ENCODE peak calls at places on chromosomes 4 and X, in nine cellular contexts. N is skeletal muscle cell, I is suprapubic skin, X is sigmoid colon, M is dorsolateral prefrontal cortex, B is colonic mucosa, R is fibroblast of mammary gland, V is BJ, H is BE2C. F is an unnamed sample.

GRCh38 chrX:136097871-136098805 is 49.2 kb upstream of the FHL1 start:
- DNase-seq in V (no peak), R (no peak), I (no peak), M (no peak), X (no peak), H (no peak), B (no peak), N (no peak), F (no peak)

GRCh38 chr4:101604976-101605375 is 185.6 kb upstream of the BANK1 start:
- DNase-seq in B (no peak), I (no peak), N (peak), M (no peak), R (peak), X (no peak), V (no peak), H (no peak), F (peak)

GRCh38 chr4:109816082-109816442 is 500 bp downstream of the GAR1 start:
- DNase-seq in V (no peak), B (peak), H (no peak), X (no peak), N (no peak), R (no peak), M (no peak), I (peak), F (no peak)

GRCh38 chrX:23554304-23554703 is 113.0 kb upstream of the PRDX4 start:
- DNase-seq in M (no peak), N (peak), I (no peak), B (no peak), X (no peak), V (no peak), H (peak), R (peak), F (peak)

GRCh38 chr4:85783483-85783882 is 308.5 kb downstream of the ARHGAP24 start:
- DNase-seq in M (no peak), I (no peak), H (no peak), R (peak), N (peak), B (no peak), V (peak), X (no peak), F (no peak)

GRCh38 chrX:10031743-10032142 is 64.6 kb downstream of the CLDN34 start:
- DNase-seq in X (peak), V (no peak), M (no peak), N (no peak), H (no peak), I (no peak), R (no peak), B (no peak), F (no peak)

GRCh38 chr4:92257931-92258857 is 45.6 kb upstream of the GRID2 start:
- DNase-seq in I (no peak), H (no peak), N (no peak), R (no peak), M (no peak), X (no peak), B (no peak), V (no peak), F (no peak)

GRCh38 chr4:173057442-173057841 is 111.2 kb upstream of the GALNT7 start:
- DNase-seq in N (no peak), V (no peak), H (no peak), M (no peak), B (no peak), I (no peak), R (peak), X (no peak), F (no peak)

GRCh38 chr4:70980196-70980595 is 13.3 kb upstream of the DCK start:
- DNase-seq in X (no peak), V (no peak), B (no peak), N (no peak), M (no peak), H (no peak), I (no peak), R (no peak), F (no peak)

GRCh38 chrX:77442728-77443127 is 4.5 kb upstream of the FGF16 start:
- DNase-seq in H (no peak), M (no peak), N (peak), X (no peak), B (no peak), V (peak), I (no peak), R (peak), F (peak)

GRCh38 chr4:136395212-136395722 is 1137.0 kb downstream of the PCDH18 start:
- DNase-seq in R (no peak), M (no peak), X (no peak), H (no peak), B (no peak), N (no peak), V (no peak), I (no peak), F (no peak)

GRCh38 chr4:2432991-2433530 is 14.3 kb downstream of the CFAP99 start:
- DNase-seq in H (no peak), X (no peak), I (no peak), B (no peak), R (peak), N (no peak), M (peak), V (no peak), F (no peak)

GRCh38 chr4:24226018-24226417 is 336.2 kb upstream of the PPARGC1A start:
- DNase-seq in M (no peak), B (no peak), H (no peak), X (no peak), N (no peak), V (no peak), R (peak), I (no peak), F (peak)

GRCh38 chrX:12894074-12894691 is 12.2 kb upstream of the TLR8 start:
- DNase-seq in H (peak), B (peak), V (no peak), I (no peak), M (peak), X (no peak), N (no peak), R (peak), F (no peak)

GRCh38 chr4:123597586-123597985 is 201.0 kb downstream of the SPRY1 start:
- DNase-seq in N (peak), R (no peak), B (no peak), X (no peak), I (no peak), M (no peak), V (no peak), H (no peak), F (no peak)

GRCh38 chr4:71609651-71610050 is 174.2 kb downstream of the GC start:
- DNase-seq in X (no peak), R (no peak), N (no peak), H (no peak), V (no peak), I (no peak), M (no peak), B (no peak), F (no peak)

GRCh38 chr4:41154814-41155177 is 59.5 kb downstream of the APBB2 start:
- DNase-seq in R (no peak), M (peak), I (no peak), X (no peak), B (no peak), H (no peak), V (no peak), N (no peak), F (no peak)

GRCh38 chrX:147876849-147877646 is 34.7 kb upstream of the FMR1 start:
- DNase-seq in R (no peak), M (no peak), V (no peak), I (no peak), N (no peak), B (no peak), H (no peak), X (no peak), F (no peak)

GRCh38 chr4:123621072-123621705 is 224.6 kb downstream of the SPRY1 start:
- DNase-seq in B (no peak), M (no peak), H (no peak), R (no peak), N (no peak), V (no peak), I (no peak), X (no peak), F (no peak)

DNA sequence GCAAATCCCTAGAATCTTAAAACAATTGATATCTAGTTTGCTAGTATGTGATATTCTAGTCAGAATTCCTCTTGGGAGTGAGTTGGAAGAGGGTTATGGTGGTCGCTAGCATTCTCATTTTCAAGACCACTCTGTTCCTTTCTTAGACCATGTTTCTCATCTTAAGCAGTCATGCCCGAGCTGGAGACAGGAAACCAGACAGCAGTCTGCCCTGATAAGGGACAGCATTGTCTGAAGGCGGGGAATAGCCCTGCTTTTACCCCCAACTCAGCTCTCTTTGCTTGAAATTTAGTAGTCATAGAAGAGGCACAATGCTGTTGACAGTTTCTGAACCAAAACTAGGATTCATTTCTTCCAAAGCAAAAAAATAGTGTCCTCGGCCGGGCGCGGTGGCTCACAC is 5.2 kb downstream of the KLF3 start:
- DNase-seq in H (no peak), X (no peak), I (no peak), V (no peak), B (no peak), R (no peak), N (no peak), M (no peak), F (no peak)
- H3K4me3 ChIP-seq in H (no peak), X (no peak), I (peak), V (no peak), B (no peak), R (no peak), N (no peak), M (no peak), F (no peak)

GRCh38 chr4:133741766-133742165 is 459.8 kb downstream of the PABPC4L start:
- DNase-seq in X (no peak), V (no peak), H (no peak), M (no peak), I (no peak), R (no peak), N (no peak), B (no peak), F (no peak)
- H3K4me3 ChIP-seq in X (no peak), V (no peak), H (no peak), M (no peak), I (no peak), R (no peak), N (no peak), B (no peak), F (no peak)

GRCh38 chr4:87387237-87387636 is 3.8 kb downstream of the HSD17B11 start:
- DNase-seq in M (no peak), N (no peak), H (no peak), I (no peak), R (no peak), B (peak), V (no peak), X (no peak), F (no peak)
- H3K4me3 ChIP-seq in M (no peak), N (no peak), H (no peak), I (no peak), R (no peak), B (no peak), V (no peak), X (no peak), F (no peak)

GRCh38 chr4:53905935-53906377 is 158.4 kb downstream of the CHIC2 start:
- DNase-seq in I (no peak), M (peak), R (peak), V (no peak), X (no peak), H (peak), N (peak), B (peak), F (peak)
- H3K4me3 ChIP-seq in I (peak), M (peak), R (peak), V (peak), X (peak), H (peak), N (peak), B (no peak), F (peak)

GRCh38 chrX:49269768-49270248 is at the start of gene PPP1R3F:
- DNase-seq in N (no peak), B (no peak), I (no peak), M (no peak), H (no peak), V (no peak), X (no peak), R (no peak), F (no peak)

GRCh38 chrX:49272426-49272825 is 2.8 kb downstream of the PPP1R3F start:
- DNase-seq in M (no peak), N (no peak), R (no peak), B (no peak), H (no peak), V (no peak), X (peak), I (peak), F (no peak)

GRCh38 chrX:49270249-49270921 is 792 bp downstream of the PPP1R3F start:
- DNase-seq in X (no peak), M (no peak), N (no peak), H (no peak), V (no peak), B (no peak), I (peak), R (no peak), F (no peak)

GRCh38 chrX:49273181-49273727 is 3.7 kb downstream of the PPP1R3F start:
- DNase-seq in N (no peak), H (no peak), X (peak), B (no peak), M (no peak), R (no peak), I (peak), V (no peak), F (no peak)

GRCh38 chrX:49271341-49271740 is 1.7 kb downstream of the PPP1R3F start:
- DNase-seq in X (peak), B (no peak), M (no peak), I (peak), N (no peak), R (no peak), V (no peak), H (no peak), F (no peak)
- H3K4me3 ChIP-seq in X (no peak), B (no peak), M (peak), I (no peak), N (no peak), R (no peak), V (no peak), H (no peak), F (no peak)